ENCODE peak calls at places on chromosomes 11 and 22, in seven cellular contexts. H, D, L, T, P, Q and R are unnamed samples. For H3K9me3, the result is how much of the 10 kb centered on the place peaks cover.

GRCh38 chr11:95147364-95147905 is 57.8 kb downstream of the ENDOD1 start:
- DNase-seq in T (no peak), D (no peak), P (no peak), H (peak), L (peak), Q (peak), R (no peak)

GRCh38 chr11:116309446-116309845 is 463.3 kb downstream of the BUD13 start:
- DNase-seq in Q (peak), P (no peak), D (no peak), L (no peak), T (no peak), H (no peak), R (no peak)

GRCh38 chr22:23013612-23014011 is 56.7 kb upstream of the GNAZ start:
- DNase-seq in Q (no peak), D (no peak), H (no peak), T (no peak), L (no peak), P (no peak), R (no peak)

GRCh38 chr11:118295199-118295598 is 9.3 kb upstream of the CD3E start:
- DNase-seq in Q (no peak), D (no peak), L (no peak), T (no peak), P (no peak), H (no peak), R (no peak)

GRCh38 chr11:116932182-116932581 is 94.8 kb upstream of the APOA1 start:
- DNase-seq in Q (no peak), D (no peak), P (no peak), L (no peak), H (no peak), T (no peak), R (no peak)

GRCh38 chr22:26199665-26200064 is 30.4 kb downstream of the SEZ6L start:
- DNase-seq in D (no peak), T (no peak), H (no peak), L (no peak), P (no peak), Q (no peak), R (no peak)

GRCh38 chr11:74459584-74459983 is 7.8 kb downstream of the KCNE3 start:
- DNase-seq in D (no peak), P (no peak), H (peak), Q (no peak), T (no peak), L (no peak), R (no peak)

GRCh38 chr22:37906364-37907008 is 389 bp downstream of the MICALL1 start:
- DNase-seq in D (peak), T (no peak), P (no peak), Q (no peak), H (no peak), L (peak), R (no peak)

GRCh38 chr22:23704062-23704461 is 13.2 kb downstream of the RGL4 start:
- DNase-seq in P (no peak), H (no peak), T (no peak), L (no peak), Q (no peak), D (no peak), R (no peak)

GRCh38 chr22:16958475-16958874 is 49.5 kb downstream of the GAB4 start:
- DNase-seq in L (no peak), H (no peak), P (no peak), Q (no peak), T (no peak), D (no peak), R (no peak)
- H3K9me3 ChIP-seq in L (under half), H (under half), P (under half), Q (under half), T (under half), D (under half), R (under half)

GRCh38 chr11:72069787-72070251 is 10.5 kb downstream of the NUMA1 start:
- DNase-seq in P (peak), Q (peak), L (no peak), D (peak), T (peak), H (peak), R (peak)

GRCh38 chr11:72070486-72070885 is 9.9 kb downstream of the NUMA1 start:
- DNase-seq in L (no peak), T (no peak), Q (no peak), D (no peak), H (no peak), P (no peak), R (no peak)

GRCh38 chr11:72069200-72069599 is 11.1 kb downstream of the NUMA1 start:
- DNase-seq in D (no peak), T (no peak), P (no peak), Q (peak), H (no peak), L (no peak), R (no peak)

GRCh38 chr11:72075109-72075508 is 5.2 kb downstream of the NUMA1 start:
- DNase-seq in T (peak), L (no peak), P (no peak), H (peak), Q (no peak), D (no peak), R (no peak)

DNA sequence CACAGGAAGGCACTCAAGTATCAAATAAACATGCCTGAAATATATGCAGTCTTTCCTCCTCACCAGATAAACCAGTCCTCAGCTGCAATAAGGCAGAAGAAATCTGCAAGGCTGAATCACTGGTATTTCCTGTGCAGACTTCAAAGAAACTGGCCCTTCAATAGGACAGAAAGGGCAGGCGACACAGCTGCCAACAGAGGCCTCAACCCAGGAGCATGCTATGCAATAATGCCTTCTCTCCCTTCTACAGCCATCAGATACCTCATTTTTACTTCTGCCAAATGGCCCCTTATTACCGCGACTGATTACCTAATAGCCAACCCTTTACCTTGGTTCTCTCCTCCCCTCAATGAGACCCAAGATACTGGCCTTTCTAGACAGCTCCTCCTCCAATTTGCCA is 8.0 kb downstream of the NUMA1 start:
- DNase-seq in D (no peak), P (no peak), T (no peak), Q (peak), H (peak), L (no peak), R (peak)
- H3K27ac ChIP-seq in D (peak), P (no peak), T (no peak), Q (peak), H (peak), L (peak), R (peak)

DNA sequence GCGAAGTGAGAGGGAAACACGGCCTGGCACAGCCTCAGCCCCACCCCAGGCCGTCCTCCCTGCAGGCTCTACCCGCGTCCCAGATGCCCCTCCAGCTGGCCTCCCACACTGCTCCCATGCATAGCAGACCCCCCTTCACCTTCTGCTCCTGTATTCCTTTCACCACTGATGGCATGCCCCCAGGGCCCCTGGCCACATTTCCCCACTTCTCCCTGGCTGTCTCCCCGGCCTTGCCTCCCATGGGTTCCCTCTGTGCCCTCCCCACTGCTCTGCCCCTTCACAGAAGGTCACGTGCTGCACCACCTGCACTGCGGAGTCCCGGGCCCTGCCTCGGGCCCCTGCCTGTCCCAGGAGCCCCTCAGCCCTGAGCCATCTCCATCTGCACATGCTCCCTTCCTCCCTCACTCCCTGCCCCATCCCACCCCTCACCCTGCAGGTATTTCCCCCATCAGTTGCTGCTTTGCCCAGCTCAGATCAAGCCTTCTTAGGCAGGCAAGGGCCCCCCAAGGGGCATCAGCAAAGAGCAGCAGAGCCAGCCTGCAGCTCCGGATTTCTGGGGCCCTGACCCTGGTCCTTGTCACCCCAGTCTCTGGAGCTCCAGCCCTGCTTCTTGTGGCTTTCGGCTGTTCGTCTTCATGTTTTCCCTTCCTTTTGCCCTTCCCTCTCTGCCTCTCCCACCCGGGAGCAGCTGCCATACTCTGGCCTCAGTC is 46.4 kb downstream of the GAB4 start:
- DNase-seq in P (no peak), T (no peak), D (no peak), L (no peak), Q (no peak), H (no peak), R (no peak)
- H3K9me3 ChIP-seq in P (under half), T (under half), D (under half), L (under half), Q (under half), H (under half), R (under half)

GRCh38 chr11:96228472-96228871 is 114.5 kb downstream of the MAML2 start:
- DNase-seq in L (no peak), H (peak), D (peak), T (peak), P (peak), Q (peak), R (peak)
- H3K27ac ChIP-seq in L (peak), H (peak), D (peak), T (peak), P (no peak), Q (peak), R (peak)

GRCh38 chr22:16967453-16968217 is 40.4 kb downstream of the GAB4 start:
- DNase-seq in P (no peak), T (no peak), L (no peak), H (no peak), D (no peak), Q (no peak), R (no peak)
- H3K9me3 ChIP-seq in P (under half), T (under half), L (under half), H (under half), D (under half), Q (under half), R (under half)

GRCh38 chr11:10575346-10575745 is 6.9 kb upstream of the LYVE1 start:
- DNase-seq in Q (no peak), H (no peak), P (no peak), D (no peak), L (no peak), T (no peak), R (no peak)
- H3K27ac ChIP-seq in Q (no peak), H (no peak), P (no peak), D (no peak), L (no peak), T (peak), R (no peak)

DNA sequence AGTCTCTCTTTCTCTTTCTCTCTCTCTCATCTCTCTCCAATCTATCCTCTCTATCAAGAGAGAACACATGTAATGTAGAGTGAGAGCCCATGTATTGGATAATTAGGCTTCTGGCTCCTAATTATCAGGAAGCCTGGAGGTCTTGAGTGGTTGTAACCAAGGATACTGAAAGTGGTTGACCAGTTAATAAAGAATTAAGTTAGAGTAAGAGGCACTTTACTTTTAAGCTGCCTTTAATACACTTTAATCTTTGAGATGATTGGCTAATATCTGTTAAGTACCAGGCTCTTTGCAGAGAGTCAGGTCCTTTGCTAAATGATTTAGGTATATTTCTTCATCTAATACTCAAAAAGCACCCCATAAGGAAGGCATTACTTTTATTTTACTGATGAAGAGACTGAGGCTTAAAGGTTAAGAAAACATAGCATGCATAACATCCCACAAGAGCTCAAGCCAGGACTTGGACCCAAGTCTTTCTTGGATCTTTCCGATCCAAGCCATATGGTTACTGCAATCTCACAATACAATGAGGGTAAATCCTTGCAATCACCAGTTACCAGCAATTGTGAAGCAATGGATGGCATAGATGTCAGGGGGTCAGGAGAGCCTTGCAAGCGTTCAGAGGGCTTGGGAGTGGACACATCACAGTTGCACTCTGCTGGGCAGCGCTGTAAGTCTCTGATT is 22.1 kb downstream of the CD44 start:
- DNase-seq in P (no peak), Q (no peak), T (no peak), L (peak), D (no peak), H (no peak), R (no peak)
- H3K9me3 ChIP-seq in P (under half), Q (under half), T (under half), L (under half), D (under half), H (under half), R (under half)

DNA sequence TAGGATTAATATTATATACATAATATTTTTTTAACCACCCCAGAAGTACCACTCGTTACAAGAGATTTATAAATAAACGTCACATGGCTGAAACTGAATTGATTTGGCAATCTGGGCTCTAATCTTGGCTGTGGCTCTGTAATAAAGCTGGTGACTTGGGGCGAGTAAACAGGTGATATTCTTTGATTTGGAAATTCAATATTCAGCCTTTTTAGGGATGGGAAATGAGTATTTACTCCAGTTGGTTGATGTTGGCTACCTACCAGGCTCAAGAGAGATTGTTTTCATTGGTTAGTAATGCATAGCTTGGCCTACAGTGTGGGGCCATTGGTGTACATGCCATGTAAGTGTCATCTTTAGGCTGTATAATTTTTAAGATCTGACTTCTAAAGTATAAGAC is 117.7 kb upstream of the SORL1-AS1 start:
- DNase-seq in Q (no peak), H (no peak), T (no peak), L (no peak), D (no peak), P (no peak), R (no peak)
- H3K27ac ChIP-seq in Q (no peak), H (no peak), T (no peak), L (no peak), D (no peak), P (no peak), R (no peak)

GRCh38 chr11:2641623-2642022 is 58.2 kb downstream of the KCNQ1OT1 start:
- DNase-seq in H (no peak), T (no peak), Q (no peak), P (no peak), L (no peak), D (no peak), R (no peak)
- H3K9me3 ChIP-seq in H (under half), T (under half), Q (under half), P (under half), L (under half), D (half or more), R (under half)

DNA sequence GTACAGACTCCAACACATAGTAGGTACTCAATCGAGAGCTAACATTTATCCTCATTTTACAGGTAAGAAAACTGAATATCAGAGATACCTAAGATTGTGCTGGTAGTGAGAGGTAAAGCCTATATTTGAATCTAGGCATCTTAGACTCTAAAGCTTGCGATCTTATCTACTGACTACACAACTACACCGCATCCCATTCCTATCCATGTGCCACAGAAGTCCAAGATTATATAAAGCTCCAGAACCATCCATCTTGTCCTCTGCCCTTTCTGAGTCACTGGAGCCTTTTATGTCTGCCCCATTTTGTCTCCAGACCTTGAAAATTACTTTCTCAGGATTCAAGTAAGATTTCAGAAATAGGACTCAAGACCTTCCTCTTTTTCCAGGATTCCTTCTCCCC is 84.4 kb downstream of the OR5AK2 start:
- DNase-seq in T (no peak), L (no peak), Q (peak), H (peak), D (no peak), P (no peak), R (no peak)
- H3K27ac ChIP-seq in T (no peak), L (peak), Q (peak), H (no peak), D (no peak), P (no peak), R (no peak)